ENCODE peak calls at places on chromosomes 2 and 18, in ten cellular contexts. J, B, U, C, Y, W, D, Z, M and I are unnamed samples. For H3K27me3, the result is how much of the 10 kb centered on the place peaks cover.

GRCh38 chr2:204339212-204339715 is 206.0 kb upstream of the PARD3B start:
- DNase-seq in J (no peak), B (no peak), U (no peak), C (no peak), Y (no peak), W (no peak), D (no peak), Z (no peak), M (no peak), I (no peak)

GRCh38 chr18:14097761-14098160 is 34.5 kb downstream of the ZNF519 start:
- DNase-seq in J (no peak), B (no peak), U (no peak), C (no peak), Y (no peak), W (no peak), D (no peak), Z (no peak), M (no peak), I (no peak)

GRCh38 chr18:24995738-24996137 is 356.2 kb downstream of the ZNF521 start:
- DNase-seq in J (no peak), B (no peak), U (no peak), C (no peak), Y (no peak), W (no peak), D (no peak), Z (no peak), M (peak), I (no peak)

GRCh38 chr2:112253261-112253807 is 1.5 kb downstream of the ZC3H8 start:
- DNase-seq in J (no peak), B (no peak), U (no peak), C (no peak), Y (no peak), W (no peak), D (no peak), Z (no peak), M (no peak), I (no peak)

GRCh38 chr2:113268621-113269360 is 9.9 kb downstream of the PAX8 start:
- DNase-seq in J (no peak), B (no peak), U (no peak), C (no peak), Y (no peak), W (no peak), D (no peak), Z (no peak), M (no peak), I (no peak)

GRCh38 chr2:23486676-23487075 is 101.7 kb downstream of the KLHL29 start:
- DNase-seq in J (no peak), B (peak), U (no peak), C (peak), Y (no peak), W (no peak), D (no peak), Z (no peak), M (peak), I (peak)

GRCh38 chr18:2302628-2303516 is 268.4 kb downstream of the METTL4 start:
- DNase-seq in J (peak), B (peak), U (no peak), C (no peak), Y (no peak), W (no peak), D (no peak), Z (no peak), M (no peak), I (no peak)

GRCh38 chr2:196131384-196131861 is 40.0 kb downstream of the STK17B start:
- DNase-seq in J (peak), B (no peak), U (no peak), C (peak), Y (no peak), W (peak), D (no peak), Z (peak), M (peak), I (no peak)

GRCh38 chr2:104862061-104862941 is 8.4 kb downstream of the POU3F3 start:
- DNase-seq in J (no peak), B (no peak), U (no peak), C (no peak), Y (no peak), W (no peak), D (no peak), Z (no peak), M (no peak), I (no peak)

GRCh38 chr2:151544449-151544848 is 134.7 kb downstream of the RIF1 start:
- DNase-seq in J (no peak), B (no peak), U (no peak), C (no peak), Y (no peak), W (no peak), D (no peak), Z (no peak), M (no peak), I (no peak)

GRCh38 chr2:449246-450067 is 161.6 kb upstream of the ALKAL2 start:
- DNase-seq in J (no peak), B (no peak), U (no peak), C (no peak), Y (no peak), W (no peak), D (no peak), Z (no peak), M (no peak), I (no peak)

GRCh38 chr2:240387325-240387668 is 48.2 kb upstream of the GPC1 start:
- DNase-seq in J (no peak), B (no peak), U (no peak), C (no peak), Y (no peak), W (no peak), D (no peak), Z (no peak), M (no peak), I (no peak)
- H3K4me3 ChIP-seq in J (peak), B (no peak), U (no peak), C (no peak), Y (no peak), W (no peak), D (no peak), Z (no peak), M (peak), I (no peak)

GRCh38 chr2:19360881-19361321 is 2.5 kb upstream of the OSR1 start:
- DNase-seq in J (no peak), B (no peak), U (no peak), C (no peak), Y (no peak), W (no peak), D (no peak), Z (no peak), M (no peak), I (no peak)
- H3K27me3 ChIP-seq in J (under half), B (under half), U (under half), C (under half), Y (half or more), W (under half), D (half or more), Z (half or more), M (under half), I (half or more)

GRCh38 chr2:12720752-12721151 is 4.0 kb downstream of the TRIB2 start:
- DNase-seq in J (no peak), B (no peak), U (no peak), C (no peak), Y (no peak), W (no peak), D (no peak), Z (no peak), M (no peak), I (no peak)
- H3K4me3 ChIP-seq in J (no peak), B (no peak), U (peak), C (peak), Y (peak), W (peak), D (peak), Z (peak), M (peak), I (peak)

DNA sequence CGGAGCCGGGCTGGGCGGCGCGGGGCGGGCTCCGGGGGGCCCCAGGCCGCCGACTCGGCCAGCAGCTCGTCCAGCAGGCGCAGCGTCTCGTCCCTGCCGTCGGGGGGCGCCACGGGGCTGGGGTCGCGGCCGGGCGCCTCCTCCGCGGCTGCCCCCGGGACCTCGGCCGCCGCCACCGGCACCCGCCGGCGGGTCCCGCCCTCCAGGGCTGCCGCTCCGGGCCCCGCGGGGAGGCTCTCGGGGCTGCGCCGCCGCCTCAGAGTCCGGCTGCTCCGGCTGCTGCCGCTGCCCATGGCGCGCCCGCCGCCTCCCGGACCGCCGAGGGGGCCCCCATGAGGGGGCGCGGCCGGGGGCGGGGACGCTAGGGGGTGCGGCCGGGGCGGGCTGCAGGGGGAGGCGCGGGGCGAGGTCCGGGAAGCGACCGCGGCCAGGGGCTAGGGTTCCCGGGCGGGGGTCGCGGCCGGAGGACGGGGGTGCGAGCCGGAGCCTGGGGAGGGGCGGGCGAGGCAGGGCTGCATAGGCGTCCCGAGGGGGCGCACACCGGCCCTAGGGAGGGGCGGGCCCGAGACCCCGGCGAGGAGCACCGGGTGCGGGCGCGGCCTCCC is at the start of gene CYS1:
- DNase-seq in J (no peak), B (no peak), U (no peak), C (no peak), Y (no peak), W (no peak), D (no peak), Z (no peak), M (no peak), I (no peak)
- H3K27me3 ChIP-seq in J (under half), B (under half), U (under half), C (under half), Y (half or more), W (under half), D (half or more), Z (half or more), M (half or more), I (half or more)

DNA sequence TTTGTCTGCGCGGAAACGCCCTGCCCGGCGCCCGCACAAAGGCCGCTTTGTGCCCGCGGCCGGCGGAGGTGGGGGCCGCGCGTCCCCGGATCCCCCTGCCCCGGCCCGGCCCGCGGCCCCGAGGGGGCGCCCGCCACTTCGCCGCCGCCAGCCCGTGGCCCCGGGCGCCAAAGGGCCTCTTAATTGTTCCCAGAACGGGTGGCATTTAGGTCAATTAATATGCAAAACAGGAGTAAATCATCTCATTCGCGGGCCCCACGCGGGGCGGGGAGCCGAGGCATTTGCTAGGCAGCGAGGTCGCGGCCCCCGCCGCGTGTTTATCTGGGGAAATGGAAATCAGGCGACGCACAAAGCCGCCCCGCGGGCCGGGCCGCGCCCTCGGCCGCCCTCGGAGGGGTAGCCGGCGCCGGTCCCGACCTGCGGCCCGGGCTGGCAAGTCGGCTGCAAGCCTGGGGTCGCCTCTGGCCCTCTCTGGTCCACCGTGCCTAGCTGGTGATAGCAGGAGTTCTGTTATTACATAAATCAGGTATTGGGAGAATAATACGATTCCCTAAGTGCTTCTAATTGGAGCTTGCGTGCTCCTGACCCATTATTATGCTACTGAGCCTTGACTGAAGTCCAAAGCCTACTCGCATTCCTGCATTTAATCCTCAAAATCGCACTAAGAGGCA is 148.2 kb upstream of the GLI2 start:
- DNase-seq in J (no peak), B (no peak), U (no peak), C (no peak), Y (no peak), W (no peak), D (no peak), Z (no peak), M (no peak), I (no peak)
- H3K4me3 ChIP-seq in J (no peak), B (no peak), U (peak), C (peak), Y (no peak), W (no peak), D (no peak), Z (peak), M (no peak), I (peak)

GRCh38 chr18:26656944-26657536 is 108.7 kb upstream of the KCTD1 start:
- DNase-seq in J (no peak), B (no peak), U (no peak), C (peak), Y (no peak), W (peak), D (peak), Z (peak), M (peak), I (peak)
- H3K27me3 ChIP-seq in J (half or more), B (under half), U (under half), C (under half), Y (under half), W (under half), D (under half), Z (under half), M (under half), I (under half)